ENCODE peak calls at places on chromosomes 5 and 9, in eight cellular contexts. O is GM23338, I is brain microvascular endothelial cell, V is astrocyte of the cerebellum, L is mesendoderm, J is cardiac muscle cell, S is GM12865, H is fibroblast of mammary gland. W is an unnamed sample.

GRCh38 chr9:75488082-75488713 is 399.9 kb downstream of the OSTF1 start:
- DNase-seq in O (no peak), I (no peak), V (no peak), L (no peak), J (no peak), S (no peak), H (no peak), W (no peak)

GRCh38 chr9:13427587-13427986 is 148.1 kb upstream of the MPDZ start:
- DNase-seq in O (peak), I (peak), V (peak), L (peak), J (peak), S (peak), H (peak), W (no peak)

GRCh38 chr9:136896027-136896426 is 9.7 kb downstream of the TRAF2 start:
- DNase-seq in O (no peak), I (no peak), V (no peak), L (no peak), J (no peak), S (no peak), H (no peak), W (no peak)

GRCh38 chr5:32129074-32129598 is 45.0 kb downstream of the GOLPH3 start:
- DNase-seq in O (no peak), I (no peak), V (no peak), L (no peak), J (no peak), S (peak), H (no peak), W (no peak)

GRCh38 chr9:33116855-33117254 is 40.4 kb upstream of the SMU1 start:
- DNase-seq in O (no peak), I (no peak), V (no peak), L (no peak), J (no peak), S (no peak), H (no peak), W (no peak)

GRCh38 chr9:17878810-17879370 is 300.0 kb downstream of the SH3GL2 start:
- DNase-seq in O (no peak), I (no peak), V (no peak), L (no peak), J (no peak), S (no peak), H (no peak), W (no peak)

GRCh38 chr9:125359011-125359410 is 97.4 kb downstream of the GAPVD1 start:
- DNase-seq in O (no peak), I (no peak), V (no peak), L (no peak), J (no peak), S (no peak), H (no peak), W (no peak)

GRCh38 chr9:18442629-18443491 is 31.1 kb upstream of the ADAMTSL1 start:
- DNase-seq in O (peak), I (peak), V (peak), L (peak), J (peak), S (peak), H (peak), W (peak)

GRCh38 chr5:58114324-58114723 is 345.6 kb downstream of the PLK2 start:
- DNase-seq in O (no peak), I (peak), V (peak), L (no peak), J (peak), S (no peak), H (peak), W (no peak)

GRCh38 chr5:156147251-156147947 is 179.6 kb upstream of the SGCD start:
- DNase-seq in O (no peak), I (no peak), V (no peak), L (no peak), J (peak), S (no peak), H (peak), W (no peak)

GRCh38 chr9:69325409-69326212 is 596 bp downstream of the ENTREP1 start:
- DNase-seq in O (peak), I (no peak), V (no peak), L (peak), J (no peak), S (no peak), H (no peak), W (no peak)

GRCh38 chr5:39648539-39649200 is 223.9 kb upstream of the DAB2 start:
- DNase-seq in O (peak), I (peak), V (no peak), L (peak), J (no peak), S (peak), H (peak), W (peak)

GRCh38 chr9:18122156-18122555 is 351.8 kb upstream of the ADAMTSL1 start:
- DNase-seq in O (no peak), I (peak), V (no peak), L (no peak), J (peak), S (no peak), H (peak), W (no peak)

GRCh38 chr5:66863343-66864170 is 267.4 kb downstream of the MAST4 start:
- DNase-seq in O (peak), I (no peak), V (no peak), L (peak), J (peak), S (no peak), H (no peak), W (no peak)

GRCh38 chr9:98834386-98834785 is 26.9 kb downstream of the GALNT12 start:
- DNase-seq in O (no peak), I (no peak), V (no peak), L (peak), J (no peak), S (no peak), H (no peak), W (no peak)

GRCh38 chr9:108033976-108034964 is 544.7 kb upstream of the KLF4 start:
- DNase-seq in O (no peak), I (no peak), V (no peak), L (no peak), J (peak), S (no peak), H (peak), W (no peak)

GRCh38 chr9:110191616-110192015 is 16.3 kb downstream of the C9orf152 start:
- DNase-seq in O (no peak), I (no peak), V (no peak), L (no peak), J (peak), S (no peak), H (no peak), W (no peak)

GRCh38 chr9:130342714-130343085 is 77.1 kb downstream of the HMCN2 start:
- DNase-seq in O (no peak), I (no peak), V (no peak), L (no peak), J (no peak), S (no peak), H (no peak), W (no peak)

GRCh38 chr5:145237843-145238242 is 597.3 kb downstream of the PRELID2 start:
- DNase-seq in O (peak), I (peak), V (peak), L (peak), J (peak), S (peak), H (peak), W (peak)

GRCh38 chr5:130992095-130992494 is 173.0 kb downstream of the HINT1 start:
- DNase-seq in O (no peak), I (no peak), V (peak), L (peak), J (peak), S (no peak), H (peak), W (no peak)

GRCh38 chr5:3362606-3362910 is 233.1 kb upstream of the IRX1 start:
- DNase-seq in O (no peak), I (no peak), V (no peak), L (no peak), J (no peak), S (no peak), H (no peak), W (no peak)

GRCh38 chr5:74865799-74866652 is at the start of gene FAM169A:
- DNase-seq in O (peak), I (no peak), V (no peak), L (peak), J (peak), S (no peak), H (peak), W (peak)

GRCh38 chr9:133527444-133527920 is 2.7 kb upstream of the MYMK start:
- DNase-seq in O (peak), I (no peak), V (no peak), L (no peak), J (peak), S (no peak), H (no peak), W (no peak)

GRCh38 chr9:6551126-6551525 is 94.4 kb downstream of the GLDC start:
- DNase-seq in O (no peak), I (no peak), V (no peak), L (no peak), J (peak), S (no peak), H (no peak), W (no peak)

DNA sequence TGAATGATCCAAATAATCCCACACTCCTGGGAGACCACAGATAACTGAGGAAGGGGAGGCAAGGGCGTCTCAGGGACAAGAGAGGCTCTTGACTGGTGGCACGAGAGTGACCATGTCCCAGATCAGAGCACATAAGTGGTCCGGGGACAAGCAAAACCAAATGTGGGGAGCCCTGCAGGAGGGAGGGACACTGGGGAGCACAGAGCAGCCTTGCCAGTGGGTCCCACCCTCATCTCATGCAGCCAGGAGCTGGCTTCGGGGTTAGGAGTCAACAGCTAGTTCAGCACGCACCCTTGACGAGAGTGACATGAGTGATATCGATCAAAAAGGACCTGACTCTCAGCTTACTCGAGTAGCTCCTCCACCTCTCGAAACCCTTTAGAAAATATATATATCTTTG is 16.5 kb upstream of the UBE2QL1 start:
- DNase-seq in O (no peak), I (no peak), V (no peak), L (no peak), J (no peak), S (no peak), H (no peak), W (no peak)
- H3K4me3 ChIP-seq in O (no peak), I (no peak), V (no peak), L (no peak), J (no peak), S (no peak), H (no peak), W (no peak)

GRCh38 chr5:111129938-111130337 is 37.8 kb downstream of the WDR36 start:
- DNase-seq in O (peak), I (peak), V (no peak), L (peak), J (peak), S (no peak), H (peak), W (no peak)
- H3K4me3 ChIP-seq in O (peak), I (no peak), V (no peak), L (no peak), J (no peak), S (no peak), H (no peak), W (no peak)

GRCh38 chr9:86166546-86166945 is 67.2 kb upstream of the GOLM1 start:
- DNase-seq in O (no peak), I (no peak), V (no peak), L (no peak), J (no peak), S (no peak), H (no peak), W (no peak)
- H3K4me3 ChIP-seq in O (no peak), I (no peak), V (no peak), L (no peak), J (no peak), S (no peak), H (no peak), W (no peak)

DNA sequence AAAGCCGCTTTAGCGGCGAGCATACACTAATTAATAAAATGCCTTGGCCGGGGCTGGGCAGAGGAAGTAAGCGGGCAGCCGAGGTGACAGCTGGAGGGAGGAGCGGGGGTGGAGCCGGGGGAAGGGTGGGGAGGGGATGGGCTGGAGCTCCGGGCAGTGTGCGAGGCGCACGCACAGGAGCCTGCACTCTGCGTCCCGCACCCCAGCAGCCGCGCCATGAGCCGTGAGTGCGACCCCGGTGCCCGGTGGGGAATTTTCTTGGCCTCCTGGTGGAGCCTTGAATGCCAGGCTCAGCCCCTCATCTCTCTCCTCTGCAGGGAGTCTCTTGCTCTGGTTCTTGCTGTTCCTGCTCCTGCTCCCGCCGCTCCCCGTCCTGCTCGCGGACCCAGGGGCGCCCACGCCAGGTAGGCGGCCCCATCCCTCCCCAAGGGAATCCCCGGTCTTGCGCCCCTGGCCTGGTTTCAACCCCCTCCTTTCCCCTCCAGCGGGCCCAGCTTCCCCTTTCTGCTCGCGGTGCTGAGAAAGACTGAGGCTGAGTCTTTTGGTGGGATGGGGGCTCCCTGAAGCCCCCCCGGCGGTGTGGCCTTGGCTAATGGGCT is at the start of gene PTGS1:
- DNase-seq in O (peak), I (no peak), V (no peak), L (peak), J (peak), S (peak), H (no peak), W (no peak)
- H3K4me3 ChIP-seq in O (peak), I (peak), V (peak), L (peak), J (peak), S (peak), H (peak), W (no peak)

GRCh38 chr5:177545487-177546261 is 8.7 kb downstream of the FAM193B start:
- DNase-seq in O (no peak), I (peak), V (no peak), L (no peak), J (peak), S (no peak), H (peak), W (peak)
- H3K4me3 ChIP-seq in O (no peak), I (no peak), V (no peak), L (no peak), J (no peak), S (no peak), H (no peak), W (no peak)

DNA sequence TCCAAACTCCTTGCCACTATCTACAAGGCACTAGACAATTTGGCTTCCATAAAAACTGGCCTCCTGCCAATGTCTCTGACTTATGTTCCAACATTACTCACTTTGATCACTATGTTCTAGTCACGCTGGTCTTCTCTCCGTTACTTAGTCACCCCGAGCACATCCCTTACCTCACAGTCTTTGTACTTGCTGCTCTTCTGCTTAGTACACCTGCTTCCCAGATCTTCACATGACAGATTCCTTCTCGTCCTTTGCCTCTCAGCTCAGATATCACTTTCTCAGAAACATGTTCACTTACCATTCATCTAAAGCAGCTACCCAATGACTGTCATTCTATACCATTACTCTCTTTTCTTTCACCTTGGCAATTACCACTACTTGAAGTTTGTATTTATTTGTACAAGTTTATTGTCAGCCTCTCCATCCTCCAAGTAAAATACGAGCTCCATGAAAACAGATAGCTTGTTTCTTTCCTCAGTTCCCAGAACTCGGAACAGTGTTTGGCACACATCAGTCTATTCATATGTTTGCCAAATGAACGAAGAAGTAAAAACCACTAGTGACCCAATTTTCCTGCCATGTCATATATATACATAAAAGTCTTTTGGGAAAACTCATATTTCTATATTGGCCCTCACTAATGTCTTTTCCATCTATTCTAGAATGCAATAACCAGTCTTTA is 5.9 kb upstream of the SLC22A5 start:
- DNase-seq in O (no peak), I (peak), V (peak), L (no peak), J (peak), S (no peak), H (peak), W (peak)
- H3K4me3 ChIP-seq in O (no peak), I (no peak), V (no peak), L (no peak), J (no peak), S (no peak), H (no peak), W (no peak)

GRCh38 chr5:952597-953271 is 55.9 kb upstream of the NKD2 start:
- DNase-seq in O (no peak), I (no peak), V (no peak), L (no peak), J (no peak), S (no peak), H (no peak), W (no peak)

GRCh38 chr5:956941-957729 is 51.5 kb upstream of the NKD2 start:
- DNase-seq in O (peak), I (peak), V (peak), L (peak), J (peak), S (peak), H (peak), W (peak)

GRCh38 chr5:951940-952596 is 56.5 kb upstream of the NKD2 start:
- DNase-seq in O (no peak), I (no peak), V (no peak), L (no peak), J (no peak), S (no peak), H (no peak), W (no peak)

GRCh38 chr5:956178-956761 is 52.3 kb upstream of the NKD2 start:
- DNase-seq in O (no peak), I (no peak), V (no peak), L (no peak), J (no peak), S (no peak), H (no peak), W (no peak)

DNA sequence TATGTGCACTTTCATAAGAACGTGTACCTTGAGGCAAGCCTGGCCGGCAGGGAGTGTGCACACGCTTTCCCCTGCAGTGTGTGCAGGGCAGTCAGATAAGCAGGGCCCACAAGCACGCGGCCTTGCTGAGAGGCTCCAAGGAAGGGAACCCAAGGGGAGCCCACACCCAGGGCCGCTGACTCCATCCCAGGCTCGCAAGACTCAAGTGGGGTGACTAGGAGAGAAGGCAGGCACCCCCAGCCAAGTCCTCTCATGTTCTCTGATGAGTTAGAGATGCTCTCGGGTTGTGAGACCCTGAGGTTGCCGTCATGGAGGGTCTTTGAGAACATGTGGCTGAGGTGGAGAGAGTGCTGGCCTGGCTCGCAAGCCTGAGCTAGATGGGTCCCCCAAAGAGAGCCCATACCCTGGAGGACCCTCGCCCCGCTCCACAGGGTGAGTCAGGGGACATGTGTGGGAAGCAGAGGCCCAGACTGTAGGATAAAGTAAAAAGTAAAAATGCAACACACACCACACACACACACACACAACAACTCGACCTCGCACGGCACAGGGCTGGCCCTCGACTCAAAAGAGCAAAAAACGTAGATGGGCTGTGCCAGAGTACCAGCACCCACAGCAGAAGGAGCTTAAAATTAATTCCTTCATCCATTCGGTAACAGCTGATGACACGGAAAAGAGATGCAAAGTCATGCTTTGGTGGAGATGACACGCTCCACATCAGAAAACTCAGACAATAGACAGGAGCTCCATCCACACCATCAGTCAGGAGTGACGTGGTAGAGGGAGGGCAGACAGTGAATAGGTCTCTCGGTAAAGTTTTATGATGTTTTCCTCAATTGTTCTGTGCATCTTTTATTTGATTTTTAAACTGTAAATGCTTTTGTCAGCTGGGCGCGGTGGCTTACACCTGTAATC is 54.8 kb upstream of the NKD2 start:
- DNase-seq in O (no peak), I (no peak), V (no peak), L (no peak), J (no peak), S (no peak), H (no peak), W (no peak)
- H3K4me3 ChIP-seq in O (no peak), I (no peak), V (no peak), L (no peak), J (no peak), S (no peak), H (no peak), W (no peak)

GRCh38 chr9:37187713-37188439 is 67.5 kb downstream of the ZCCHC7 start:
- DNase-seq in O (no peak), I (no peak), V (no peak), L (no peak), J (no peak), S (peak), H (peak), W (no peak)
- H3K4me3 ChIP-seq in O (no peak), I (no peak), V (no peak), L (no peak), J (no peak), S (peak), H (no peak), W (no peak)

DNA sequence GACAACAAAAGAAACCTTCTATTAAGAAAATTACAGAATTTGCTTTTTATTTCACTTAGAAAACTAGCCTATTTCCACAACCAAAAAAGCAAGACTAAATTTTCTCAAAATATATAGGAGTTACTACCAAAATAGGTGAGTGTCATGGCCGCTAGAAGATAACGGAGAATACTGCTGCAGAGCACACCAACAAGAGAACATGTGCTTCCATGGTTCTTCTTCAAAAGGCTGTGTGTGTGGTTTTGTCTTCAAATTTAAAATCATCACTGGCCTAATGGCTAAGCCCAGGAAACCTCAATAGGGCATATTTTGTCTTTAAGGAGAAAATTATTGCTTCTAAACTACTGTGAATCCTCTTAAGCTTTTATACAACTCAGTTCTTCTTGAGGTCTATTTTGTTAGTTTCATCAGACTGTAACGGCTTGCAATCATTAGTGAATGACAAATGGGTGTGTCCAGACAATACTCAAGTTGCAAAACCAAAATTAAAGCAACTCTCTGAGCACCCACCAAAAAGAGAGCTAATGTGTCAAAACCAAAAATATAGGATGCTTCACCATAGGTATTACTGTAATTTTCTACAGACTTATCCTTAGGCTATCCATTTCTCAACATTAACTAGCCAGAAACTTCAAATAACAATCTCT is 3.3 kb downstream of the SETX start:
- DNase-seq in O (no peak), I (no peak), V (no peak), L (no peak), J (no peak), S (peak), H (no peak), W (no peak)
- H3K4me3 ChIP-seq in O (no peak), I (no peak), V (no peak), L (no peak), J (no peak), S (peak), H (no peak), W (no peak)